ENCODE peak calls at places on chromosomes 2 and 18, in five cellular contexts. Q is vagina; S is nephron progenitor cell; F is GM23248; R is naive thymus-derived CD4-positive, alpha-beta T cell. E is an unnamed sample.

GRCh38 chr2:235561450-235561849 is 67.6 kb downstream of the AGAP1 start:
- DNase-seq in R (no peak), F (no peak), Q (no peak), S (no peak), E (no peak)

GRCh38 chr2:188291617-188292445 is at the start of gene GULP1:
- DNase-seq in S (peak), F (peak), Q (peak), R (no peak), E (no peak)

GRCh38 chr2:165058471-165059265 is 103.3 kb upstream of the SLC38A11 start:
- DNase-seq in F (no peak), Q (no peak), S (no peak), R (no peak), E (peak)

GRCh38 chr2:132668986-132669853 is 785 bp downstream of the LYPD1 start:
- DNase-seq in R (no peak), F (peak), Q (no peak), S (peak), E (no peak)

GRCh38 chr2:233882353-233882752 is 14.2 kb upstream of the MSL3B start:
- DNase-seq in S (no peak), F (peak), Q (no peak), R (no peak), E (no peak)

GRCh38 chr2:112694182-112694581 is 26.6 kb upstream of the NT5DC4 start:
- DNase-seq in R (no peak), F (no peak), Q (peak), S (no peak), E (no peak)

GRCh38 chr2:236828820-236829219 is 256.9 kb upstream of the COPS8 start:
- DNase-seq in R (no peak), Q (no peak), F (no peak), S (no peak), E (no peak)

GRCh38 chr2:223943561-223944008 is 1.6 kb downstream of the WDFY1 start:
- DNase-seq in F (peak), Q (no peak), S (no peak), R (no peak), E (no peak)

GRCh38 chr2:240585101-240585500 is 1.4 kb upstream of the CAPN10 start:
- DNase-seq in Q (no peak), R (no peak), F (peak), S (no peak), E (no peak)

GRCh38 chr2:135245055-135245454 is 193.0 kb downstream of the RAB3GAP1 start:
- DNase-seq in Q (no peak), R (no peak), F (no peak), S (no peak), E (peak)

GRCh38 chr2:23555944-23556343 is 171.0 kb downstream of the KLHL29 start:
- DNase-seq in R (no peak), S (no peak), F (no peak), Q (no peak), E (no peak)

GRCh38 chr2:238170386-238171071 is 11.8 kb downstream of the ERFE start:
- DNase-seq in R (no peak), S (no peak), F (peak), Q (no peak), E (no peak)

GRCh38 chr2:240568678-240569522 is 616 bp downstream of the RNPEPL1 start:
- DNase-seq in R (peak), Q (no peak), S (peak), F (peak), E (no peak)

GRCh38 chr2:142881619-142882018 is 4.2 kb downstream of the KYNU start:
- DNase-seq in R (no peak), Q (no peak), F (no peak), S (no peak), E (no peak)

GRCh38 chr2:181120625-181121024 is 140.2 kb downstream of the UBE2E3 start:
- DNase-seq in F (peak), R (no peak), Q (no peak), S (no peak), E (no peak)

GRCh38 chr2:48131503-48132293 is 225.4 kb upstream of the FBXO11 start:
- DNase-seq in Q (no peak), R (no peak), F (peak), S (no peak), E (no peak)

GRCh38 chr2:69565431-69565839 is 78.1 kb downstream of the AAK1 start:
- DNase-seq in Q (no peak), S (peak), R (peak), F (peak), E (peak)

GRCh38 chr2:50661682-50662081 is 370.2 kb downstream of the NRXN1 start:
- DNase-seq in S (no peak), Q (no peak), R (no peak), F (no peak), E (no peak)

GRCh38 chr2:150644298-150645067 is 157.0 kb upstream of the RND3 start:
- DNase-seq in R (no peak), F (peak), Q (no peak), S (no peak), E (no peak)

GRCh38 chr2:105814291-105814940 is 69.7 kb downstream of the NCK2 start:
- DNase-seq in R (no peak), Q (peak), F (peak), S (no peak), E (no peak)

GRCh38 chr18:35050638-35051287 is 9.6 kb downstream of the MAPRE2 start:
- DNase-seq in R (no peak), S (no peak), F (no peak), Q (no peak), E (no peak)

GRCh38 chr18:217532-218334 is 50.1 kb downstream of the THOC1 start:
- DNase-seq in F (no peak), R (no peak), S (no peak), Q (no peak), E (no peak)

GRCh38 chr2:202135111-202135874 is 62.2 kb downstream of the KIAA2012 start:
- DNase-seq in R (no peak), F (peak), Q (peak), S (no peak), E (no peak)

GRCh38 chr2:218294430-218294999 is 2.2 kb upstream of the TMBIM1 start:
- DNase-seq in R (no peak), Q (no peak), S (no peak), F (no peak), E (no peak)

GRCh38 chr2:56666758-56667157 is 483.0 kb downstream of the CCDC85A start:
- DNase-seq in R (no peak), F (no peak), S (no peak), Q (no peak), E (no peak)

GRCh38 chr18:8889479-8889878 is 184.1 kb downstream of the MTCL1 start:
- DNase-seq in F (peak), S (no peak), Q (no peak), R (no peak), E (no peak)

GRCh38 chr18:33749831-33750230 is 171.8 kb downstream of the ASXL3 start:
- DNase-seq in S (no peak), R (no peak), Q (no peak), F (no peak), E (no peak)

GRCh38 chr2:2699117-2699497 is 368.0 kb upstream of the MYT1L start:
- DNase-seq in F (no peak), R (no peak), Q (no peak), S (peak), E (no peak)

GRCh38 chr2:240991378-240992263 is 6.8 kb upstream of the SNED1 start:
- DNase-seq in Q (peak), F (peak), R (no peak), S (peak), E (no peak)

GRCh38 chr2:30346475-30347169 is 100.4 kb upstream of the LCLAT1 start:
- DNase-seq in R (no peak), F (peak), Q (no peak), S (peak), E (no peak)

GRCh38 chr2:68292108-68292710 is 27.5 kb downstream of the CNRIP1 start:
- DNase-seq in F (peak), S (no peak), R (peak), Q (no peak), E (peak)

GRCh38 chr18:22391571-22392359 is 25.9 kb downstream of the CTAGE1 start:
- DNase-seq in S (no peak), F (peak), Q (no peak), R (no peak), E (peak)

GRCh38 chr2:215982465-215982875 is 30.9 kb downstream of the MREG start:
- DNase-seq in F (peak), Q (no peak), R (no peak), S (no peak), E (no peak)

GRCh38 chr2:19035238-19035637 is 323.2 kb downstream of the OSR1 start:
- DNase-seq in S (no peak), F (peak), R (no peak), Q (peak), E (no peak)

GRCh38 chr2:64862623-64863022 is 126.6 kb upstream of the SLC1A4 start:
- DNase-seq in Q (no peak), R (no peak), S (no peak), F (peak), E (no peak)

GRCh38 chr2:101983486-101983885 is 8.3 kb upstream of the IL1R2 start:
- DNase-seq in Q (no peak), F (peak), R (no peak), S (no peak), E (no peak)

GRCh38 chr2:173766537-173767289 is 198.5 kb downstream of the SP3 start:
- DNase-seq in S (no peak), R (no peak), Q (no peak), F (no peak), E (peak)

GRCh38 chr2:177076636-177077179 is 135.9 kb upstream of the HNRNPA3 start:
- DNase-seq in S (no peak), R (no peak), F (no peak), Q (no peak), E (no peak)

GRCh38 chr2:29304399-29304798 is 189.2 kb downstream of the CLIP4 start:
- DNase-seq in Q (no peak), R (no peak), S (no peak), F (peak), E (no peak)

GRCh38 chr2:177816740-177817139 is 255.8 kb downstream of the PDE11A start:
- DNase-seq in Q (no peak), R (no peak), F (no peak), S (no peak), E (no peak)

E was measured in Jurkat, Clone E6-1.